ENCODE peak calls at places on chromosomes 16 and 17, in six cellular contexts. I is HEK293T, E is IMR-90, P is GM12878, B is HepG2, Z is K562. C is an unnamed sample.

GRCh38 chr17:29180051-29180787 is at the start of gene MYO18A:
- DNase-seq in I (peak; percentile 82), P (no peak), B (peak; percentile 45), Z (peak; percentile 86), E (peak; percentile 71), C (peak; percentile 82)

GRCh38 chr17:14621826-14622621 is 321.1 kb downstream of the HS3ST3B1 start:
- DNase-seq in P (no peak), E (no peak), I (no peak), B (no peak), Z (no peak), C (no peak)

GRCh38 chr17:50861822-50862528 is 4.2 kb downstream of the TOB1 start:
- DNase-seq in E (no peak), B (no peak), Z (no peak), P (no peak), I (no peak), C (no peak)

GRCh38 chr16:1363501-1364041 is 11.8 kb downstream of the GNPTG start:
- DNase-seq in B (peak; percentile 30), I (peak; percentile 87), P (no peak), Z (peak; percentile 78), E (peak; percentile 12), C (peak; percentile 76)

GRCh38 chr17:35519442-35519841 is 18.0 kb downstream of the SLFN12L start:
- DNase-seq in P (no peak), I (no peak), B (no peak), Z (no peak), E (no peak), C (no peak)

GRCh38 chr17:4998666-4999428 is 1.1 kb downstream of the KIF1C start:
- DNase-seq in I (no peak), E (no peak), Z (no peak), P (no peak), B (peak; percentile 86), C (no peak)

GRCh38 chr17:63946440-63947363 is 14.6 kb upstream of the CD79B start:
- DNase-seq in E (peak; percentile 13), B (peak; percentile 48), Z (peak; percentile 77), I (peak; percentile 90), P (no peak), C (peak; percentile 84)

GRCh38 chr16:23072084-23072599 is 77.1 kb downstream of the USP31 start:
- DNase-seq in Z (no peak), P (no peak), E (peak; percentile 77), I (no peak), B (no peak), C (peak; percentile 88)

GRCh38 chr16:694863-695354 is 4.7 kb upstream of the WDR24 start:
- DNase-seq in Z (no peak), B (no peak), P (no peak), I (peak; percentile 39), E (no peak), C (no peak)

GRCh38 chr17:72187544-72187943 is 66.7 kb downstream of the SOX9 start:
- DNase-seq in B (no peak), Z (no peak), I (no peak), E (peak; percentile 9), P (no peak), C (no peak)

GRCh38 chr16:65120811-65121721 is 797 bp downstream of the CDH11 start:
- DNase-seq in E (peak; percentile 37), I (no peak), B (no peak), Z (no peak), P (no peak), C (peak; percentile 12)

GRCh38 chr16:19595043-19595767 is 39.7 kb downstream of the VPS35L start:
- DNase-seq in B (no peak), Z (no peak), E (peak; percentile 83), P (no peak), I (no peak), C (peak; percentile 88)

DNA sequence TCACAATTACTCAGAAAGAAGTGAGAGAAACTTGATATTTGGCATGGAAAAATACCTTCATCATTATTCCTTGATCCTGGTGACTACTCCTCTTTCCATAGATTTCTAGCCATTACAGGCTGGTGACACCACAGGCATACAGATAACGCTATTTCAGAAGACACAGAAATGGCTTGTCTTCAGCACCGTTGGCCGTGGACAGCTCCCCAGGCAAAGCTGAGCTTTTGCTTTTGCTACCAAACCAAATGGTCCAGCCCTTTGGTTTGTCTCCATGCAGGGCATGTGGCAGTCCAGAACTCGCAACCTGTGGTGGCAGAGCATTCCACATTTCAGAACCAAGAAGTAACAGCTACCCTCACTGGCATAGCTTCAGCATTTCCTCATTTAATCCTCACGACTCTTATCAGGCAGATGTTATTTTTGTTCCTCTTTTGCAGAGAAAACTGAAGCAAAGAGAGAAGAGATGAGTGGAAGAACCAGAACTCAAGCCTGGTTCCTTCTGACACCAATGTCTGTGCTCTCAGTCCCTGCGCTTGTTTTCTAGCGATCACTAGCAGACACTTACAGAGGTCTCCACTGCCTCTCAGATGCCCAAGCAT is 55.5 kb downstream of the HS3ST4 start:
- DNase-seq in B (no peak), Z (peak; percentile 38), P (no peak), I (peak; percentile 10), E (no peak), C (no peak)
- TF ChIP-seq BHLHE40 in B (no peak), Z (no peak), P (no peak), I (no peak), E (no peak), C (no peak)

DNA sequence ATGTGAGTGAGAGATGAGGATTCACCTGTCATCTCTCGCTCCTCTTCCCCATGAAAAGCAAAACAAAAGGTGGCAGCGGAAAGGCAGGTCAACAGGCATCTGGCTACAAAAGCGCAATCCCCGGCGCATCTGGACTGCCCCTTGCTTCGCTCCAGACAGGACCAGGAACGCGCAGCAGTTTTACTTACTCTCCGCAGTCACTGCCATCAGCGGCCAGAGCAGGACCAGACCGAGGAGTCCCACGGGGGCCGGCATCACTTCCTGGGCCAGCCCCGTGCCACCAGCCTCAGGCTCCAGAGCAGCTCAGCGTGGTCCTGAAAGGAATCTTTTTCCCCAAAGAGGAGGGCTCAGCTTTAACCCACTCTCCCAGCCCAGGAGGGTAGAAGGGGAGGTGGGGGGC is 59.8 kb downstream of the LITAF start:
- DNase-seq in P (no peak), B (no peak), E (no peak), I (no peak), Z (no peak), C (no peak)
- TF ChIP-seq BHLHE40 in P (no peak), B (no peak), E (no peak), I (no peak), Z (no peak), C (no peak)

DNA sequence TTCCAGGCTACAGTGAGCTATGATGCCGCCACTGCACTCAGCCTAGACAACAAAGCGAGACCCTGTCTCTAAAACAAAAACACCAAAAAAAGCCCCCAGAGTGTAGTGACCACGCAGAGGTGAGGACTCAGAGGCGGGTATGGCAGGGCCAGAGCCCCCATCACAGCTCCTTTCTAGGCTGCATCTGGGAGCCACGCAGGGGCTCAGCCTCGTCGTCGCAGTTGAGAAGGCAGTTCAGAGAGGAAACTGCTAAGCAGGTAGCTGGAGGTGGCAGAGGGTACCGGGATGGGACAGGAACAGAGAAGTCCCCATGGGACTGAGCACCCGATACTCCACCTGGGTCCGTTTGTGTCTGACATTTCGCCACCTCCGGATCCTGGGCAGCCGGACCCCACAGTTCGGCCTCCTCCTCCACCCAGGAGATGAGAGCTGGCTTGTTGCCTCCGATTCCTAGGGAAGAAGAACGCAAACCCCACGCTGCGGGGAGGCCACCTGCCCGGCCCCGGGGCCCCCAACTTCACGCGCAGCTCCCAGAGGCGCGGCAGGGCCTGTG is 701 bp downstream of the ZNF764 start:
- DNase-seq in E (no peak), P (no peak), I (no peak), Z (no peak), B (no peak), C (no peak)
- TF ChIP-seq BHLHE40 in E (no peak), P (no peak), I (no peak), Z (no peak), B (no peak), C (no peak)

GRCh38 chr17:2453865-2454264 is 53.0 kb upstream of the MNT start:
- DNase-seq in E (no peak), I (no peak), B (no peak), P (no peak), Z (no peak), C (no peak)

GRCh38 chr17:2453325-2453724 is 52.5 kb upstream of the MNT start:
- DNase-seq in P (no peak), I (no peak), Z (no peak), B (no peak), E (no peak), C (no peak)

GRCh38 chr17:2445638-2446037 is 44.8 kb upstream of the MNT start:
- DNase-seq in B (no peak), I (no peak), P (no peak), Z (no peak), E (no peak), C (no peak)

GRCh38 chr17:2449486-2449885 is 48.6 kb upstream of the MNT start:
- DNase-seq in E (peak; percentile 13), P (no peak), I (no peak), B (no peak), Z (no peak), C (no peak)

GRCh38 chr17:2450016-2450650 is 49.3 kb upstream of the MNT start:
- DNase-seq in I (no peak), Z (no peak), B (no peak), P (no peak), E (no peak), C (no peak)
- TF ChIP-seq BHLHE40 in I (no peak), Z (no peak), B (no peak), P (no peak), E (no peak), C (no peak)

GRCh38 chr16:57600048-57600835 is 28.2 kb upstream of the ADGRG1 start:
- DNase-seq in I (peak; percentile 71), Z (peak; percentile 64), E (peak; percentile 32), B (peak; percentile 70), P (no peak), C (peak; percentile 81)

GRCh38 chr16:57601801-57602478 is 26.5 kb upstream of the ADGRG1 start:
- DNase-seq in P (peak; percentile 93), E (no peak), I (no peak), B (no peak), Z (peak; percentile 60), C (no peak)

GRCh38 chr16:57598437-57598836 is 30.0 kb upstream of the ADGRG1 start:
- DNase-seq in B (no peak), E (no peak), Z (no peak), P (no peak), I (no peak), C (no peak)

GRCh38 chr16:57603110-57604024 is 25.1 kb upstream of the ADGRG1 start:
- DNase-seq in Z (no peak), P (no peak), B (no peak), I (no peak), E (no peak), C (no peak)

GRCh38 chr16:57600952-57601580 is 27.4 kb upstream of the ADGRG1 start:
- DNase-seq in B (no peak), Z (no peak), P (no peak), E (no peak), I (no peak), C (no peak)
- TF ChIP-seq BHLHE40 in B (no peak), Z (no peak), P (no peak), E (no peak), I (no peak), C (no peak)

GRCh38 chr17:81365148-81365600 is 30.1 kb upstream of the BAHCC1 start:
- DNase-seq in E (peak; percentile 84), P (no peak), B (no peak), Z (peak; percentile 80), I (no peak), C (no peak)
- TF ChIP-seq BHLHE40 in E (no peak), P (no peak), B (no peak), Z (no peak), I (no peak), C (no peak)